ENCODE peak calls at places on chromosomes 5 and 9, in nine cellular contexts. Z, U, D, M, K, P, T, L and N are unnamed samples.

GRCh38 chr9:86282077-86282978 is at the start of gene ISCA1:
- DNase-seq in Z (peak; percentile 94), U (peak; percentile 90), D (peak; percentile 97), M (peak; percentile 91), K (peak; percentile 92), P (peak; percentile 64), T (peak; percentile 98), L (peak; percentile 96), N (peak; percentile 67)

GRCh38 chr9:131598121-131598520 is 52.8 kb downstream of the PRRT1B start:
- DNase-seq in Z (no peak), U (no peak), D (no peak), M (no peak), K (no peak), P (no peak), T (no peak), L (no peak), N (no peak)

GRCh38 chr5:42715791-42716190 is 40.8 kb upstream of the CCDC152 start:
- DNase-seq in Z (no peak), U (no peak), D (no peak), M (no peak), K (no peak), P (no peak), T (no peak), L (no peak), N (no peak)

GRCh38 chr9:96450613-96451544 is 910 bp downstream of the HABP4 start:
- DNase-seq in Z (no peak), U (no peak), D (peak; percentile 22), M (no peak), K (no peak), P (no peak), T (peak; percentile 58), L (peak; percentile 36), N (peak; percentile 26)

GRCh38 chr5:133390416-133391155 is 221.8 kb downstream of the FSTL4 start:
- DNase-seq in Z (no peak), U (no peak), D (no peak), M (no peak), K (no peak), P (no peak), T (no peak), L (no peak), N (no peak)

GRCh38 chr5:148237795-148238194 is 530 bp upstream of the MARCOL start:
- DNase-seq in Z (no peak), U (no peak), D (no peak), M (no peak), K (no peak), P (no peak), T (no peak), L (no peak), N (no peak)

GRCh38 chr5:150000261-150000989 is at the start of the genes HMGXB3 and TIGD6:
- DNase-seq in Z (peak; percentile 87), U (peak; percentile 75), D (peak; percentile 71), M (peak; percentile 79), K (peak; percentile 84), P (peak; percentile 91), T (peak; percentile 96), L (peak; percentile 92), N (peak; percentile 89)

GRCh38 chr5:160833806-160834205 is 18.2 kb downstream of the ATP10B start:
- DNase-seq in Z (no peak), U (no peak), D (no peak), M (no peak), K (no peak), P (no peak), T (no peak), L (no peak), N (no peak)

GRCh38 chr5:78530342-78531096 is 118.1 kb downstream of the LHFPL2 start:
- DNase-seq in Z (no peak), U (no peak), D (no peak), M (no peak), K (no peak), P (no peak), T (peak; percentile 50), L (no peak), N (peak; percentile 33)

GRCh38 chr5:139275536-139276297 is 17.8 kb upstream of the MATR3 start:
- DNase-seq in Z (no peak), U (no peak), D (no peak), M (no peak), K (no peak), P (no peak), T (no peak), L (no peak), N (no peak)

GRCh38 chr9:121613009-121613766 is 38.2 kb upstream of the DAB2IP start:
- DNase-seq in Z (no peak), U (no peak), D (no peak), M (no peak), K (no peak), P (no peak), T (no peak), L (no peak), N (no peak)

GRCh38 chr5:96997265-96997859 is 61.5 kb downstream of the LNPEP start:
- DNase-seq in Z (no peak), U (no peak), D (no peak), M (no peak), K (no peak), P (peak; percentile 32), T (peak; percentile 65), L (no peak), N (peak; percentile 8)

GRCh38 chr5:12480487-12480886 is 576.2 kb upstream of the CTNND2 start:
- DNase-seq in Z (no peak), U (no peak), D (no peak), M (no peak), K (no peak), P (no peak), T (no peak), L (no peak), N (no peak)

GRCh38 chr5:180831139-180832080 is 28.8 kb upstream of the MGAT1 start:
- DNase-seq in Z (peak; percentile 55), U (peak; percentile 71), D (peak; percentile 65), M (peak; percentile 16), K (peak; percentile 68), P (peak; percentile 46), T (peak; percentile 89), L (peak; percentile 70), N (peak; percentile 90)

GRCh38 chr5:177542816-177543472 is 11.4 kb downstream of the FAM193B start:
- DNase-seq in Z (no peak), U (no peak), D (no peak), M (no peak), K (no peak), P (no peak), T (no peak), L (no peak), N (no peak)

GRCh38 chr9:127397722-127398647 is 1.0 kb downstream of the SLC2A8 start:
- DNase-seq in Z (no peak), U (no peak), D (no peak), M (peak; percentile 6), K (no peak), P (no peak), T (peak; percentile 74), L (peak; percentile 41), N (peak; percentile 63)

GRCh38 chr9:91407580-91408275 is 15.9 kb downstream of the NFIL3 start:
- DNase-seq in Z (no peak), U (no peak), D (no peak), M (no peak), K (no peak), P (no peak), T (no peak), L (no peak), N (no peak)

GRCh38 chr5:171388816-171389168 is 1.1 kb downstream of the NPM1 start:
- DNase-seq in Z (peak; percentile 19), U (no peak), D (no peak), M (no peak), K (no peak), P (no peak), T (no peak), L (peak; percentile 68), N (no peak)

GRCh38 chr5:32363030-32363429 is 50.3 kb upstream of the MTMR12 start:
- DNase-seq in Z (no peak), U (no peak), D (no peak), M (no peak), K (no peak), P (no peak), T (no peak), L (no peak), N (no peak)

GRCh38 chr9:134625361-134626140 is 16.1 kb upstream of the COL5A1 start:
- DNase-seq in Z (no peak), U (no peak), D (no peak), M (no peak), K (no peak), P (no peak), T (peak; percentile 45), L (no peak), N (no peak)

GRCh38 chr5:172892713-172893112 is 58.7 kb downstream of the ERGIC1 start:
- DNase-seq in Z (no peak), U (no peak), D (no peak), M (no peak), K (no peak), P (no peak), T (no peak), L (no peak), N (no peak)

GRCh38 chr9:94973491-94973941 is 247.0 kb downstream of the AOPEP start:
- DNase-seq in Z (no peak), U (no peak), D (no peak), M (no peak), K (no peak), P (no peak), T (peak; percentile 67), L (no peak), N (no peak)